ENCODE peak calls at places on chromosomes 16 and 17, in four cellular contexts. One of them, this sample, is unnamed.

GRCh38 chr16:28882476-28883180 is 4.3 kb downstream of the ATP2A1 start:
- DNase-seq in tibial artery: no peak
- DNase-seq in foreskin keratinocyte: no peak
- DNase-seq in GM13977: no peak
- DNase-seq in this sample: no peak

GRCh38 chr17:75861927-75862317 is 6.8 kb upstream of the WBP2 start:
- DNase-seq in foreskin keratinocyte: no peak
- DNase-seq in GM13977: no peak
- DNase-seq in tibial artery: peak; percentile 70
- DNase-seq in this sample: no peak

GRCh38 chr17:14061666-14062560 is 7.4 kb upstream of the COX10 start:
- DNase-seq in tibial artery: no peak
- DNase-seq in foreskin keratinocyte: peak; percentile 81
- DNase-seq in GM13977: no peak
- DNase-seq in this sample: no peak

GRCh38 chr16:30085247-30085646 is 6.5 kb downstream of the TBX6 start:
- DNase-seq in GM13977: no peak
- DNase-seq in tibial artery: no peak
- DNase-seq in foreskin keratinocyte: no peak
- DNase-seq in this sample: no peak

GRCh38 chr17:57986841-57987581 is 1.0 kb downstream of the VEZF1 start:
- DNase-seq in GM13977: peak; percentile 43
- DNase-seq in foreskin keratinocyte: peak; percentile 52
- DNase-seq in tibial artery: peak; percentile 81
- DNase-seq in this sample: no peak

GRCh38 chr17:50396261-50397110 is 837 bp downstream of the LRRC59 start:
- DNase-seq in GM13977: no peak
- DNase-seq in tibial artery: no peak
- DNase-seq in foreskin keratinocyte: peak; percentile 58
- DNase-seq in this sample: no peak

GRCh38 chr16:85750827-85751641 is at the start of gene C16orf74:
- DNase-seq in foreskin keratinocyte: peak; percentile 45
- DNase-seq in GM13977: peak; percentile 82
- DNase-seq in tibial artery: no peak
- DNase-seq in this sample: no peak

GRCh38 chr17:80456465-80457235 is 19.8 kb downstream of the NPTX1 start:
- DNase-seq in tibial artery: no peak
- DNase-seq in GM13977: no peak
- DNase-seq in foreskin keratinocyte: no peak
- DNase-seq in this sample: no peak

GRCh38 chr17:30552994-30553565 is 75.9 kb downstream of the GOSR1 start:
- DNase-seq in foreskin keratinocyte: no peak
- DNase-seq in tibial artery: no peak
- DNase-seq in GM13977: no peak
- DNase-seq in this sample: no peak

GRCh38 chr16:81830845-81831600 is 51.9 kb downstream of the PLCG2 start:
- DNase-seq in tibial artery: peak; percentile 4
- DNase-seq in GM13977: no peak
- DNase-seq in foreskin keratinocyte: no peak
- DNase-seq in this sample: no peak

GRCh38 chr16:77585852-77586251 is 136.5 kb upstream of the NUDT7 start:
- DNase-seq in tibial artery: no peak
- DNase-seq in GM13977: no peak
- DNase-seq in foreskin keratinocyte: peak; percentile 71
- DNase-seq in this sample: no peak

GRCh38 chr17:57406131-57406980 is 150.0 kb downstream of the MSI2 start:
- DNase-seq in foreskin keratinocyte: no peak
- DNase-seq in GM13977: no peak
- DNase-seq in tibial artery: no peak
- DNase-seq in this sample: no peak

GRCh38 chr16:57644383-57645014 is 16.1 kb downstream of the ADGRG1 start:
- DNase-seq in GM13977: no peak
- DNase-seq in tibial artery: no peak
- DNase-seq in foreskin keratinocyte: no peak
- DNase-seq in this sample: no peak

GRCh38 chr17:71232801-71233559 is 887.8 kb upstream of the SOX9 start:
- DNase-seq in foreskin keratinocyte: no peak
- DNase-seq in tibial artery: no peak
- DNase-seq in GM13977: no peak
- DNase-seq in this sample: no peak

GRCh38 chr17:49910858-49911204 is 58.2 kb upstream of the DLX4 start:
- DNase-seq in GM13977: no peak
- DNase-seq in foreskin keratinocyte: no peak
- DNase-seq in tibial artery: no peak
- DNase-seq in this sample: no peak

GRCh38 chr17:10772425-10773380 is 31.2 kb downstream of the TMEM238L start:
- DNase-seq in foreskin keratinocyte: peak; percentile 38
- DNase-seq in tibial artery: peak; percentile 19
- DNase-seq in GM13977: no peak
- DNase-seq in this sample: no peak

GRCh38 chr16:8370374-8371015 is 219.8 kb downstream of the TMEM114 start:
- DNase-seq in tibial artery: no peak
- DNase-seq in GM13977: no peak
- DNase-seq in foreskin keratinocyte: peak; percentile 11
- DNase-seq in this sample: no peak

GRCh38 chr17:42720996-42721583 is 23.8 kb downstream of the EZH1 start:
- DNase-seq in tibial artery: no peak
- DNase-seq in foreskin keratinocyte: peak; percentile 43
- DNase-seq in GM13977: peak; percentile 70
- DNase-seq in this sample: no peak

GRCh38 chr16:31181102-31181830 is 1.3 kb downstream of the FUS start:
- DNase-seq in foreskin keratinocyte: peak; percentile 31
- DNase-seq in tibial artery: peak; percentile 73
- DNase-seq in GM13977: no peak
- DNase-seq in this sample: no peak

GRCh38 chr16:81214745-81215166 is 23.7 kb upstream of the BCO1 start:
- DNase-seq in tibial artery: no peak
- DNase-seq in GM13977: no peak
- DNase-seq in foreskin keratinocyte: no peak
- DNase-seq in this sample: no peak

GRCh38 chr17:48374650-48375230 is 55.3 kb downstream of the SKAP1 start:
- DNase-seq in GM13977: peak; percentile 34
- DNase-seq in tibial artery: no peak
- DNase-seq in foreskin keratinocyte: peak; percentile 2
- DNase-seq in this sample: peak; percentile 1

GRCh38 chr16:50781518-50781917 is 39.6 kb downstream of the CYLD start:
- DNase-seq in tibial artery: no peak
- DNase-seq in GM13977: no peak
- DNase-seq in foreskin keratinocyte: no peak
- DNase-seq in this sample: no peak

GRCh38 chr16:50778284-50779163 is 36.6 kb downstream of the CYLD start:
- DNase-seq in GM13977: no peak
- DNase-seq in tibial artery: no peak
- DNase-seq in foreskin keratinocyte: no peak
- DNase-seq in this sample: no peak

GRCh38 chr16:50776042-50776441 is 34.2 kb downstream of the CYLD start:
- DNase-seq in foreskin keratinocyte: no peak
- DNase-seq in tibial artery: no peak
- DNase-seq in GM13977: no peak
- DNase-seq in this sample: no peak

GRCh38 chr16:50781043-50781442 is 39.2 kb downstream of the CYLD start:
- DNase-seq in tibial artery: no peak
- DNase-seq in GM13977: no peak
- DNase-seq in foreskin keratinocyte: peak; percentile 22
- DNase-seq in this sample: no peak
- TF ChIP-seq CTCF in tibial artery: no peak
- TF ChIP-seq CTCF in GM13977: no peak
- TF ChIP-seq CTCF in foreskin keratinocyte: peak; percentile 38
- TF ChIP-seq CTCF in this sample: peak; percentile 26

GRCh38 chr16:70510216-70510615 is 13.1 kb downstream of the COG4 start:
- DNase-seq in tibial artery: no peak
- DNase-seq in GM13977: no peak
- DNase-seq in foreskin keratinocyte: no peak
- DNase-seq in this sample: no peak

GRCh38 chr16:70511833-70512232 is 11.5 kb downstream of the COG4 start:
- DNase-seq in foreskin keratinocyte: no peak
- DNase-seq in tibial artery: no peak
- DNase-seq in GM13977: no peak
- DNase-seq in this sample: no peak

GRCh38 chr16:70512456-70512855 is 10.9 kb downstream of the COG4 start:
- DNase-seq in tibial artery: no peak
- DNase-seq in GM13977: no peak
- DNase-seq in foreskin keratinocyte: peak; percentile 89
- DNase-seq in this sample: no peak

DNA sequence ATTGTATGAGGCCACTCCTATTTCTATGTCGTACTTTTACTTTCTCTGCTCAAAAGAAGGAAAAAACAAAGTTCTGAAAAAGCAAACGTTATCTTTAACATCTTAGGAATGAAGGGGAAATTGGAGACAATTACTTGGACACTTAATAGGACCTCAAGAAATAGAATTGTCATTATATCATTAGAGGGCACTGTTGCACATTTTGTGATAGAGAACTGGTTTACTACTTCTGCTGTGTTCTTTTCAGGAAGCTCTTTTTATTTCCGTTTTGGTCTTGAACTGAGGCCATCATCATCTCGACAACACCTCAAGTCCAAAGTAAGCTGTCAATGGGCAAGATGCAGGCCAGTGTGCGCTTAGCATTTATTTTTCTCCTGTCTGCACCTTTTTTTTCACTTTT is 14.6 kb downstream of the COG4 start:
- DNase-seq in tibial artery: no peak
- DNase-seq in foreskin keratinocyte: no peak
- DNase-seq in GM13977: no peak
- DNase-seq in this sample: no peak
- TF ChIP-seq CTCF in tibial artery: no peak
- TF ChIP-seq CTCF in foreskin keratinocyte: peak; percentile 37
- TF ChIP-seq CTCF in GM13977: peak; percentile 36
- TF ChIP-seq CTCF in this sample: peak; percentile 27

GRCh38 chr16:2226245-2226793 is 2.9 kb downstream of the E4F1 start:
- DNase-seq in GM13977: no peak
- DNase-seq in foreskin keratinocyte: no peak
- DNase-seq in tibial artery: no peak
- DNase-seq in this sample: no peak

GRCh38 chr16:2228161-2228824 is 4.9 kb downstream of the E4F1 start:
- DNase-seq in GM13977: no peak
- DNase-seq in foreskin keratinocyte: no peak
- DNase-seq in tibial artery: no peak
- DNase-seq in this sample: no peak

GRCh38 chr16:2223375-2224182 is at the start of gene E4F1:
- DNase-seq in foreskin keratinocyte: peak; percentile 97
- DNase-seq in tibial artery: peak; percentile 100
- DNase-seq in GM13977: peak; percentile 100
- DNase-seq in this sample: peak; percentile 98

GRCh38 chr16:2226918-2227317 is 3.5 kb downstream of the E4F1 start:
- DNase-seq in tibial artery: no peak
- DNase-seq in GM13977: no peak
- DNase-seq in foreskin keratinocyte: no peak
- DNase-seq in this sample: no peak

GRCh38 chr16:2224183-2224486 is 744 bp downstream of the E4F1 start:
- DNase-seq in tibial artery: no peak
- DNase-seq in GM13977: no peak
- DNase-seq in foreskin keratinocyte: no peak
- DNase-seq in this sample: no peak
- TF ChIP-seq CTCF in tibial artery: no peak
- TF ChIP-seq CTCF in GM13977: peak; percentile 19
- TF ChIP-seq CTCF in foreskin keratinocyte: peak; percentile 57
- TF ChIP-seq CTCF in this sample: no peak

GRCh38 chr16:51971184-51971583 is 575.8 kb downstream of the TOX3 start:
- DNase-seq in tibial artery: no peak
- DNase-seq in GM13977: no peak
- DNase-seq in foreskin keratinocyte: peak; percentile 20
- DNase-seq in this sample: no peak
- TF ChIP-seq CTCF in tibial artery: no peak
- TF ChIP-seq CTCF in GM13977: no peak
- TF ChIP-seq CTCF in foreskin keratinocyte: peak; percentile 76
- TF ChIP-seq CTCF in this sample: peak; percentile 19

GRCh38 chr16:19093631-19094541 is 19.9 kb upstream of the ITPRIPL2 start:
- DNase-seq in GM13977: no peak
- DNase-seq in foreskin keratinocyte: no peak
- DNase-seq in tibial artery: peak; percentile 6
- DNase-seq in this sample: no peak

GRCh38 chr16:19095699-19096098 is 18.1 kb upstream of the ITPRIPL2 start:
- DNase-seq in foreskin keratinocyte: peak; percentile 78
- DNase-seq in GM13977: peak; percentile 44
- DNase-seq in tibial artery: peak; percentile 11
- DNase-seq in this sample: no peak

GRCh38 chr16:19098173-19098572 is 15.6 kb upstream of the ITPRIPL2 start:
- DNase-seq in tibial artery: peak; percentile 17
- DNase-seq in foreskin keratinocyte: no peak
- DNase-seq in GM13977: no peak
- DNase-seq in this sample: no peak

GRCh38 chr16:19092653-19093410 is 20.9 kb upstream of the ITPRIPL2 start:
- DNase-seq in tibial artery: peak; percentile 24
- DNase-seq in GM13977: no peak
- DNase-seq in foreskin keratinocyte: no peak
- DNase-seq in this sample: no peak

GRCh38 chr16:19094542-19095365 is 19.0 kb upstream of the ITPRIPL2 start:
- DNase-seq in GM13977: no peak
- DNase-seq in foreskin keratinocyte: no peak
- DNase-seq in tibial artery: peak; percentile 29
- DNase-seq in this sample: peak; percentile 49
- TF ChIP-seq CTCF in GM13977: no peak
- TF ChIP-seq CTCF in foreskin keratinocyte: peak; percentile 27
- TF ChIP-seq CTCF in tibial artery: no peak
- TF ChIP-seq CTCF in this sample: no peak

DNA sequence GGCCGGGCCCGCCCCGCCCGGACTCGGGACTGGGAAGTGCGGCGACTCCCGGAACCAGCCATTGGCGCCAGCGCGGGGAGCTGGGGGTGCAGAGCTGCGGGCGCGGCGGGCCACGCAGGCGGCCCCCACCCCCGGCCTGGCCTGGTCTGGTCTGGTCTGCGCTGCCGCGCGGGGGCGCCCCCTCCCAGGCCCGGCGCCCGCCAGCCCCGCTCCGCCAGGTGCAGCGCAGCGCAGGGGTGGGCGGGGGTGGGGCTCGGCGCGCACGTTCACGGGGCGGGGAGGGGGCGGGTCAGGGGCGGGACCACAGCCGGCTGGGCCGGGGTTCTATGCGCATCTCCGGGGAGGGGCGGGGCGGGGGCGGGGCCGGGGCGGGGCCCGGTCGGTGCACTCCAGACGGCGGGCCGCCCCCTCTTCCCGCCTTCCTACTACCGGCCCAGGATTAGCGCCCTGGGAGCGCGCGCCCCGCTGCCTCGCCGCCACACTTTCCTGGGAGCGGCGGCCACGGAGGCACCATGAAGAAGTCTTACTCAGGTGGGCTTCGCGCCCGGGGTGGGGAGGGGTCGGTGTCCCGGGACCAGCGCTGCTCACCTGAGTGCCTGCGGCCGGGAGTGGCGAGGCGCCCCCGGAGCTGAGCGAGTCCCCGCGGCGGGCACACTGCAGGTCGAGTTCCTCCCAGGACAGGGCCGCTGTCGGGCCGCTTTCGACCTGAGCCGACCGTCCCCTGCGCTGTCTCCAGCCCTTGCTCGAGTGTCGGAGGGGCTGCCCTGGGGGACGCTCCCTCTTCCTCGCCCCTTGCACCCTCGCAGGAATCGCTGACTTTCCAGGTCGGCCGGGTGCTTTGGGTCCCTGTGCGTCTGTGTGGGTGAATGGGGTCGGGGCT is 140.5 kb downstream of the SEC14L1 start:
- DNase-seq in foreskin keratinocyte: peak; percentile 57
- DNase-seq in tibial artery: no peak
- DNase-seq in GM13977: peak; percentile 98
- DNase-seq in this sample: no peak
- TF ChIP-seq CTCF in foreskin keratinocyte: peak; percentile 65
- TF ChIP-seq CTCF in tibial artery: no peak
- TF ChIP-seq CTCF in GM13977: peak; percentile 77
- TF ChIP-seq CTCF in this sample: peak; percentile 38